ENCODE peak calls at places on chromosomes 13 and 19, in five cellular contexts. V is HTR-8/SVneo; A is NCI-H345; E is activated CD4-positive, alpha-beta T cell treated with anti-CD3 and anti-CD28 coated beads for 48 hours; Y is hypothalamus. X is an unnamed sample.

GRCh38 chr19:49071860-49072547 is 495 bp downstream of the KCNA7 start:
- DNase-seq in E (peak), Y (no peak), A (no peak), V (no peak), X (peak)

GRCh38 chr19:35476149-35476548 is 14.1 kb downstream of the KRTDAP start:
- DNase-seq in E (peak), A (no peak), V (no peak), Y (no peak), X (peak)

GRCh38 chr19:2223959-2224358 is 12.2 kb downstream of the PLEKHJ1 start:
- DNase-seq in A (no peak), V (no peak), Y (no peak), E (no peak), X (no peak)

GRCh38 chr19:33302175-33302973 is at the start of gene CEBPA:
- DNase-seq in E (peak), A (peak), V (peak), Y (peak), X (peak)

GRCh38 chr13:44170731-44171130 is 202.9 kb upstream of the SERP2 start:
- DNase-seq in A (no peak), V (no peak), Y (no peak), E (no peak), X (no peak)

GRCh38 chr19:11091343-11092153 is 2.3 kb downstream of the LDLR start:
- DNase-seq in V (peak), A (no peak), Y (peak), E (peak), X (no peak)

GRCh38 chr13:38804536-38804935 is 117.7 kb downstream of the FREM2 start:
- DNase-seq in V (no peak), A (no peak), E (no peak), Y (no peak), X (no peak)

GRCh38 chr13:111474136-111475002 is 153.9 kb downstream of the TEX29 start:
- DNase-seq in E (no peak), V (peak), Y (peak), A (peak), X (peak)

X was measured in K562.